ENCODE peak calls at places on chromosomes 3 and 15, in nine cellular contexts. One of them, this sample, is unnamed.

GRCh38 chr3:144324061-144324460 is 352.4 kb downstream of the DIPK2A start:
- DNase-seq in endothelial cell of umbilical vein: no peak
- DNase-seq in endodermal cell: no peak
- DNase-seq in mesendoderm: no peak
- DNase-seq in GM23248: no peak
- DNase-seq in DND-41: no peak
- DNase-seq in IMR-90: no peak
- DNase-seq in H1: no peak
- DNase-seq in MM.1S: no peak
- DNase-seq in this sample: no peak

GRCh38 chr15:25710184-25710583 is 152.9 kb downstream of the ATP10A start:
- DNase-seq in IMR-90: no peak
- DNase-seq in H1: peak; percentile 34
- DNase-seq in DND-41: peak; percentile 33
- DNase-seq in GM23248: peak; percentile 58
- DNase-seq in endodermal cell: peak; percentile 92
- DNase-seq in endothelial cell of umbilical vein: no peak
- DNase-seq in MM.1S: no peak
- DNase-seq in mesendoderm: peak; percentile 63
- DNase-seq in this sample: peak; percentile 38

GRCh38 chr15:52255935-52256334 is 39.7 kb downstream of the MYO5C start:
- DNase-seq in DND-41: no peak
- DNase-seq in MM.1S: no peak
- DNase-seq in endothelial cell of umbilical vein: no peak
- DNase-seq in IMR-90: no peak
- DNase-seq in H1: no peak
- DNase-seq in mesendoderm: no peak
- DNase-seq in GM23248: no peak
- DNase-seq in endodermal cell: no peak
- DNase-seq in this sample: no peak

GRCh38 chr15:51879555-51879954 is 50.1 kb downstream of the TMOD3 start:
- DNase-seq in endodermal cell: no peak
- DNase-seq in DND-41: no peak
- DNase-seq in mesendoderm: no peak
- DNase-seq in endothelial cell of umbilical vein: no peak
- DNase-seq in MM.1S: no peak
- DNase-seq in H1: no peak
- DNase-seq in IMR-90: peak; percentile 61
- DNase-seq in GM23248: peak; percentile 85
- DNase-seq in this sample: peak; percentile 51

GRCh38 chr3:65497846-65498245 is 540.9 kb downstream of the MAGI1 start:
- DNase-seq in H1: no peak
- DNase-seq in endodermal cell: no peak
- DNase-seq in MM.1S: no peak
- DNase-seq in IMR-90: no peak
- DNase-seq in endothelial cell of umbilical vein: no peak
- DNase-seq in mesendoderm: no peak
- DNase-seq in GM23248: no peak
- DNase-seq in DND-41: no peak
- DNase-seq in this sample: no peak

GRCh38 chr3:120090422-120090821 is 3.8 kb downstream of the GSK3B start:
- DNase-seq in GM23248: no peak
- DNase-seq in MM.1S: no peak
- DNase-seq in mesendoderm: no peak
- DNase-seq in DND-41: no peak
- DNase-seq in H1: no peak
- DNase-seq in endodermal cell: no peak
- DNase-seq in IMR-90: no peak
- DNase-seq in endothelial cell of umbilical vein: peak; percentile 5
- DNase-seq in this sample: peak; percentile 9

GRCh38 chr3:152051501-152052404 is 178.3 kb downstream of the SUCNR1 start:
- DNase-seq in mesendoderm: no peak
- DNase-seq in IMR-90: peak; percentile 69
- DNase-seq in endothelial cell of umbilical vein: no peak
- DNase-seq in MM.1S: no peak
- DNase-seq in GM23248: peak; percentile 65
- DNase-seq in DND-41: no peak
- DNase-seq in endodermal cell: no peak
- DNase-seq in H1: no peak
- DNase-seq in this sample: peak; percentile 71

GRCh38 chr3:163622384-163622783 is 1455.9 kb downstream of the SI start:
- DNase-seq in H1: peak; percentile 10
- DNase-seq in DND-41: no peak
- DNase-seq in endothelial cell of umbilical vein: no peak
- DNase-seq in endodermal cell: peak; percentile 86
- DNase-seq in mesendoderm: peak; percentile 96
- DNase-seq in GM23248: no peak
- DNase-seq in MM.1S: no peak
- DNase-seq in IMR-90: no peak
- DNase-seq in this sample: no peak

GRCh38 chr3:195692781-195693427 is 27.9 kb upstream of the MUC20 start:
- DNase-seq in endothelial cell of umbilical vein: no peak
- DNase-seq in MM.1S: peak; percentile 6
- DNase-seq in mesendoderm: no peak
- DNase-seq in GM23248: no peak
- DNase-seq in DND-41: no peak
- DNase-seq in IMR-90: peak; percentile 52
- DNase-seq in endodermal cell: no peak
- DNase-seq in H1: no peak
- DNase-seq in this sample: no peak

GRCh38 chr15:81410318-81410753 is 36.3 kb upstream of the TMC3 start:
- DNase-seq in H1: peak; percentile 60
- DNase-seq in endodermal cell: peak; percentile 85
- DNase-seq in endothelial cell of umbilical vein: peak; percentile 74
- DNase-seq in GM23248: peak; percentile 91
- DNase-seq in IMR-90: peak; percentile 74
- DNase-seq in mesendoderm: peak; percentile 88
- DNase-seq in DND-41: peak; percentile 64
- DNase-seq in MM.1S: peak; percentile 74
- DNase-seq in this sample: peak; percentile 96

GRCh38 chr3:11558002-11558401 is 85.7 kb downstream of the VGLL4 start:
- DNase-seq in MM.1S: no peak
- DNase-seq in endodermal cell: peak; percentile 34
- DNase-seq in mesendoderm: no peak
- DNase-seq in DND-41: no peak
- DNase-seq in IMR-90: peak; percentile 90
- DNase-seq in GM23248: peak; percentile 95
- DNase-seq in H1: no peak
- DNase-seq in endothelial cell of umbilical vein: peak; percentile 76
- DNase-seq in this sample: peak; percentile 80

GRCh38 chr3:14263317-14264005 is 84.8 kb downstream of the LSM3 start:
- DNase-seq in mesendoderm: no peak
- DNase-seq in IMR-90: no peak
- DNase-seq in endothelial cell of umbilical vein: no peak
- DNase-seq in GM23248: no peak
- DNase-seq in DND-41: no peak
- DNase-seq in MM.1S: no peak
- DNase-seq in endodermal cell: peak; percentile 30
- DNase-seq in H1: no peak
- DNase-seq in this sample: no peak

GRCh38 chr3:143644370-143645089 is 203.7 kb downstream of the SLC9A9 start:
- DNase-seq in GM23248: peak; percentile 87
- DNase-seq in mesendoderm: peak; percentile 86
- DNase-seq in DND-41: peak; percentile 83
- DNase-seq in endothelial cell of umbilical vein: peak; percentile 87
- DNase-seq in endodermal cell: peak; percentile 87
- DNase-seq in H1: peak; percentile 43
- DNase-seq in IMR-90: peak; percentile 59
- DNase-seq in MM.1S: peak; percentile 14
- DNase-seq in this sample: peak; percentile 94

GRCh38 chr15:85689729-85690128 is 105.0 kb downstream of the KLHL25 start:
- DNase-seq in mesendoderm: peak; percentile 78
- DNase-seq in MM.1S: peak; percentile 78
- DNase-seq in endodermal cell: peak; percentile 72
- DNase-seq in H1: peak; percentile 59
- DNase-seq in IMR-90: peak; percentile 72
- DNase-seq in DND-41: peak; percentile 80
- DNase-seq in GM23248: peak; percentile 85
- DNase-seq in endothelial cell of umbilical vein: peak; percentile 85
- DNase-seq in this sample: peak; percentile 39

GRCh38 chr3:43132883-43133743 is 27.2 kb upstream of the POMGNT2 start:
- DNase-seq in endothelial cell of umbilical vein: no peak
- DNase-seq in GM23248: no peak
- DNase-seq in H1: no peak
- DNase-seq in mesendoderm: no peak
- DNase-seq in IMR-90: no peak
- DNase-seq in DND-41: no peak
- DNase-seq in endodermal cell: no peak
- DNase-seq in MM.1S: no peak
- DNase-seq in this sample: no peak

DNA sequence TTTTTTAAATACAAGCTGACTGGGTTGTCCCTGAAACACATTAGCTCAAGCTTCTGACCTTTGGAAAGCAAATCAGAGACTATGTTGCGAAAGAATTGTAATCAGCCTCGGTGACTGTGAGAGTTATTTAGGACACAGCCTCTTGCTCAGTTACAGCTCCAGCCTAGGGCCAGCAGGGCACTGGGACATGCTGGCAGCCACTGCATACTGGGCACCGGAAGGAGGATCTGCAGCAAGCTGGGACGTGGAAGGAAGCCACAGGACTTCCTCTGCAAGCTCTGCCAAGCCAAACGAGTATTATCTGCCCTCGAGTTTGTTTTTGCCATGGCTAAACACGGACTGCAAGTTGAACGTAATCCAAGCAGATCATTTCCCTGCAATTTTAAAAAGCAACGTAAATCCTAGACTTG is 24.4 kb upstream of the COPG1 start:
- DNase-seq in GM23248: peak; percentile 89
- DNase-seq in endodermal cell: peak; percentile 64
- DNase-seq in MM.1S: no peak
- DNase-seq in endothelial cell of umbilical vein: peak; percentile 71
- DNase-seq in DND-41: no peak
- DNase-seq in IMR-90: peak; percentile 69
- DNase-seq in H1: no peak
- DNase-seq in mesendoderm: no peak
- DNase-seq in this sample: peak; percentile 91
- H3K9ac ChIP-seq in GM23248: peak overlapping the region; percentile 77
- H3K9ac ChIP-seq in endodermal cell: no peak overlapping the region
- H3K9ac ChIP-seq in MM.1S: no peak overlapping the region
- H3K9ac ChIP-seq in endothelial cell of umbilical vein: no peak overlapping the region
- H3K9ac ChIP-seq in DND-41: no peak overlapping the region
- H3K9ac ChIP-seq in IMR-90: peak overlapping the region; percentile 12
- H3K9ac ChIP-seq in H1: no peak overlapping the region
- H3K9ac ChIP-seq in mesendoderm: no peak overlapping the region
- H3K9ac ChIP-seq in this sample: peak overlapping the region; percentile 81

GRCh38 chr3:46566040-46566631 is at the start of gene LRRC2:
- DNase-seq in MM.1S: peak; percentile 17
- DNase-seq in endodermal cell: peak; percentile 93
- DNase-seq in endothelial cell of umbilical vein: peak; percentile 33
- DNase-seq in DND-41: no peak
- DNase-seq in H1: no peak
- DNase-seq in IMR-90: peak; percentile 76
- DNase-seq in GM23248: peak; percentile 81
- DNase-seq in mesendoderm: peak; percentile 90
- DNase-seq in this sample: peak; percentile 76
- H3K4me3 ChIP-seq in MM.1S: peak within 1 kb of the TSS; percentile 62
- H3K4me3 ChIP-seq in endodermal cell: peak within 1 kb of the TSS; percentile 84
- H3K4me3 ChIP-seq in endothelial cell of umbilical vein: peak within 1 kb of the TSS; percentile 72
- H3K4me3 ChIP-seq in DND-41: no peak within 1 kb of the TSS
- H3K4me3 ChIP-seq in H1: peak within 1 kb of the TSS; percentile 31
- H3K4me3 ChIP-seq in IMR-90: peak within 1 kb of the TSS; percentile 57
- H3K4me3 ChIP-seq in GM23248: peak within 1 kb of the TSS; percentile 78
- H3K4me3 ChIP-seq in mesendoderm: peak within 1 kb of the TSS; percentile 28
- H3K4me3 ChIP-seq in this sample: peak within 1 kb of the TSS; percentile 83

DNA sequence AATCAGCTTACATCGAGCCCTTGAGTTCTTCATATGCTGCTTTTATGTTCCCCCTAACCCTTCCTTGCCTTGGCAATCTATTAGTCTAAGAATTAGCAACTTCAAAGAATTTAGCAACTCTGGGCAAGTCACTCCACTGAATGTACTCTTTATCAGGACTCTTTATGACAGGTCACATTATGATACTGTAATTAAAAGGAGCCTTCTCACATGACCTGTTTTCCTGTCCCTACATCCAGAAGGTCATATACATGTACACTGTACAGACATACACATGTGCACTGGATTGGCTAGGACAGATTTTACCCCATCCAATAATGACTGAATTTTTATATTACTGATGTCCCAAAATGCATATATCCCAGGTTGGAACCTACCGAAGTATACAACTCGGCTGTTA is 463.1 kb downstream of the SHQ1 start:
- DNase-seq in mesendoderm: no peak
- DNase-seq in DND-41: no peak
- DNase-seq in endodermal cell: no peak
- DNase-seq in H1: no peak
- DNase-seq in IMR-90: no peak
- DNase-seq in endothelial cell of umbilical vein: no peak
- DNase-seq in MM.1S: no peak
- DNase-seq in GM23248: no peak
- DNase-seq in this sample: no peak
- H3K4me1 ChIP-seq in mesendoderm: peaks cover 23% of the 10 kb centered on the region
- H3K4me1 ChIP-seq in DND-41: no peaks in the 10 kb centered on the region
- H3K4me1 ChIP-seq in endodermal cell: peaks cover 5% of the 10 kb centered on the region
- H3K4me1 ChIP-seq in H1: peaks cover 34% of the 10 kb centered on the region
- H3K4me1 ChIP-seq in IMR-90: peaks cover 5% of the 10 kb centered on the region
- H3K4me1 ChIP-seq in endothelial cell of umbilical vein: peaks cover 4% of the 10 kb centered on the region
- H3K4me1 ChIP-seq in MM.1S: peaks cover 19% of the 10 kb centered on the region
- H3K4me1 ChIP-seq in GM23248: peaks cover under 1% of the 10 kb centered on the region
- H3K4me1 ChIP-seq in this sample: peaks cover 7% of the 10 kb centered on the region

GRCh38 chr3:112460519-112460918 is 38.8 kb downstream of the BTLA start:
- DNase-seq in mesendoderm: no peak
- DNase-seq in endothelial cell of umbilical vein: no peak
- DNase-seq in IMR-90: no peak
- DNase-seq in GM23248: no peak
- DNase-seq in DND-41: no peak
- DNase-seq in endodermal cell: no peak
- DNase-seq in MM.1S: peak; percentile 84
- DNase-seq in H1: no peak
- DNase-seq in this sample: no peak
- H3K9ac ChIP-seq in mesendoderm: no peak overlapping the region
- H3K9ac ChIP-seq in endothelial cell of umbilical vein: no peak overlapping the region
- H3K9ac ChIP-seq in IMR-90: no peak overlapping the region
- H3K9ac ChIP-seq in GM23248: no peak overlapping the region
- H3K9ac ChIP-seq in DND-41: no peak overlapping the region
- H3K9ac ChIP-seq in endodermal cell: no peak overlapping the region
- H3K9ac ChIP-seq in MM.1S: peak overlapping the region; percentile 18
- H3K9ac ChIP-seq in H1: no peak overlapping the region
- H3K9ac ChIP-seq in this sample: no peak overlapping the region

DNA sequence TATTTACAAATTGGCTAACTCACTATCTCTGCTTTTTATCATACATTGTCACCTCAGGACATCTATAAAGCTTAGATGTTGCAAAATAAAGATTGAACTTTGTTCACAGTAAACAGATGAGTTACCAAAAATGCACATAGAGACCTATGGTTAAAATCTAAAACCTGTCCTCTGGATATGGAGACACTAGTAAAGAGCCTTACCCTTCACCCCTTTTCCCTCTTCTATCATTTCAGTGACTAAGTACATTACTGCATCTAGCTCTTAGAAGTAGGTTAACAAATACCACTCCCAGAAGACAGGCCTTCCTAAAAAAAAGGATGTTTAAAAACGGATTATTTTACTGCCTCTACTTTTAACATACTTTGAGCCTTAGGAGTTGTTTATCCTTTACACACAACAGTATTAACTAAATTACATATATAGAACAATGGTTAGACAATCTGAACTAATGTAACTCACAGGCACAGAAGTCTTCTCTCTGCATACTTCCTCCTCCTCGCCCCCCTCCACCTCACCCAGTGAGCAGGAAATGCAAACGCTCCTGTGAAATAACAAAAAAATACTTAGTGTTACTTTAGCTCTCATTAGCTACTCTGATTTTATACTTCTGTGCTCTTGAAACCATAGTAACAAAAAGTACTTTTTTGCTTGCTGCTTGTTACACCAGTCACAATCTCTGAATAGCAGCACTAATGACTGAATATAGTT is 23.3 kb downstream of the IREB2 start:
- DNase-seq in mesendoderm: peak; percentile 60
- DNase-seq in MM.1S: no peak
- DNase-seq in IMR-90: no peak
- DNase-seq in endodermal cell: peak; percentile 63
- DNase-seq in GM23248: no peak
- DNase-seq in DND-41: peak; percentile 10
- DNase-seq in endothelial cell of umbilical vein: peak; percentile 9
- DNase-seq in H1: no peak
- DNase-seq in this sample: peak; percentile 43
- H3K4me3 ChIP-seq in mesendoderm: no peak overlapping the region
- H3K4me3 ChIP-seq in MM.1S: no peak overlapping the region
- H3K4me3 ChIP-seq in IMR-90: no peak overlapping the region
- H3K4me3 ChIP-seq in endodermal cell: no peak overlapping the region
- H3K4me3 ChIP-seq in GM23248: no peak overlapping the region
- H3K4me3 ChIP-seq in DND-41: no peak overlapping the region
- H3K4me3 ChIP-seq in endothelial cell of umbilical vein: no peak overlapping the region
- H3K4me3 ChIP-seq in H1: no peak overlapping the region
- H3K4me3 ChIP-seq in this sample: peak overlapping the region; percentile 44